ENCODE peak calls at places on chromosomes 5 and 9, in seven cellular contexts. P is CD8-positive, alpha-beta memory T cell; Q is ovary; H is A549; D is aorta; A is right lobe of liver; Z is effector memory CD4-positive, alpha-beta T cell. G is an unnamed sample.

GRCh38 chr5:161432798-161433197 is 113.7 kb downstream of the GABRB2 start:
- DNase-seq in P (no peak), H (no peak), Q (no peak), A (no peak), Z (no peak), D (no peak), G (no peak)

GRCh38 chr5:59744531-59744992 is 149.0 kb downstream of the PDE4D start:
- DNase-seq in D (no peak), P (no peak), H (peak; percentile 33), Q (no peak), A (no peak), Z (no peak), G (no peak)

GRCh38 chr5:166596043-166596442 is 1695.4 kb upstream of the WWC1 start:
- DNase-seq in H (no peak), Z (no peak), D (no peak), Q (no peak), P (no peak), A (no peak), G (no peak)

GRCh38 chr9:93072383-93072795 is 13.9 kb downstream of the SUSD3 start:
- DNase-seq in A (peak; percentile 74), P (no peak), Q (peak; percentile 85), Z (no peak), H (no peak), D (no peak), G (no peak)

GRCh38 chr5:31193591-31194457 is at the start of gene CDH6:
- DNase-seq in Q (no peak), A (no peak), D (peak; percentile 80), Z (no peak), H (peak; percentile 30), P (no peak), G (no peak)

GRCh38 chr5:61167382-61167781 is 5.1 kb upstream of the SMIM15 start:
- DNase-seq in Q (no peak), P (no peak), Z (no peak), D (no peak), A (no peak), H (peak; percentile 24), G (no peak)

GRCh38 chr5:157384971-157385709 is 74.9 kb upstream of the NIPAL4 start:
- DNase-seq in Z (no peak), H (peak; percentile 55), D (peak; percentile 87), A (no peak), Q (no peak), P (no peak), G (no peak)

GRCh38 chr9:87973791-87974292 is 491 bp downstream of the CDK20 start:
- DNase-seq in A (peak; percentile 55), P (no peak), H (no peak), Q (peak; percentile 47), Z (no peak), D (no peak), G (peak; percentile 20)

GRCh38 chr5:59863777-59864176 is 29.7 kb downstream of the PDE4D start:
- DNase-seq in D (no peak), P (no peak), Q (no peak), H (no peak), Z (no peak), A (no peak), G (no peak)

GRCh38 chr9:116395409-116396037 is 241.9 kb downstream of the PAPPA start:
- DNase-seq in H (no peak), A (no peak), Z (no peak), D (no peak), P (no peak), Q (no peak), G (no peak)

GRCh38 chr9:93143830-93144530 is 9.9 kb upstream of the NINJ1 start:
- DNase-seq in A (no peak), Z (peak; percentile 52), P (peak; percentile 34), D (peak; percentile 81), Q (no peak), H (no peak), G (peak; percentile 29)

GRCh38 chr5:112372543-112372942 is 46.5 kb downstream of the EPB41L4A start:
- DNase-seq in Z (no peak), Q (no peak), D (no peak), H (no peak), A (no peak), P (no peak), G (no peak)

GRCh38 chr5:142063878-142064331 is 44.7 kb upstream of the NDFIP1 start:
- DNase-seq in H (no peak), D (peak; percentile 98), A (no peak), Z (no peak), P (no peak), Q (peak; percentile 47), G (peak; percentile 48)

GRCh38 chr5:78232163-78232562 is 62.3 kb downstream of the AP3B1 start:
- DNase-seq in Q (no peak), A (no peak), P (no peak), D (no peak), Z (no peak), H (no peak), G (no peak)

GRCh38 chr5:148145916-148146315 is 22.4 kb upstream of the SPINK14 start:
- DNase-seq in A (no peak), P (no peak), H (no peak), Q (no peak), Z (no peak), D (no peak), G (no peak)

GRCh38 chr5:113578091-113578490 is 64.6 kb downstream of the YTHDC2 start:
- DNase-seq in Q (no peak), Z (no peak), P (no peak), D (no peak), A (no peak), H (no peak), G (no peak)

GRCh38 chr9:109064963-109065701 is 51.8 kb upstream of the CTNNAL1 start:
- DNase-seq in Z (no peak), H (peak; percentile 21), P (no peak), Q (no peak), A (no peak), D (no peak), G (no peak)

GRCh38 chr5:132777209-132778069 is at the start of gene SEPTIN8:
- DNase-seq in P (peak; percentile 34), H (peak; percentile 70), Q (peak; percentile 73), Z (peak; percentile 26), A (peak; percentile 67), D (peak; percentile 88), G (peak; percentile 24)

GRCh38 chr5:73901455-73901854 is 275.5 kb downstream of the ARHGEF28 start:
- DNase-seq in Z (no peak), A (no peak), H (peak; percentile 31), P (no peak), D (no peak), Q (no peak), G (no peak)

GRCh38 chr5:57468481-57469165 is 14.0 kb downstream of the ACTBL2 start:
- DNase-seq in Z (no peak), H (no peak), A (no peak), D (no peak), Q (no peak), P (no peak), G (no peak)

GRCh38 chr9:105500108-105500766 is 52.4 kb downstream of the FSD1L start:
- DNase-seq in Z (no peak), D (no peak), A (no peak), P (no peak), Q (no peak), H (no peak), G (no peak)

GRCh38 chr5:74067748-74068541 is 441.9 kb downstream of the ARHGEF28 start:
- DNase-seq in Z (no peak), Q (no peak), A (no peak), P (no peak), H (peak; percentile 8), D (no peak), G (no peak)

GRCh38 chr9:132977626-132978450 is 656 bp upstream of the GFI1B start:
- DNase-seq in P (peak; percentile 54), D (peak; percentile 81), Q (peak; percentile 60), Z (peak; percentile 16), H (peak; percentile 83), A (peak; percentile 70), G (peak; percentile 53)
- H3K4me1 ChIP-seq in P (peaks cover 5% of the 10 kb centered on the region), D (no peaks in the 10 kb centered on the region), Q (peaks cover 1% of the 10 kb centered on the region), Z (peaks cover under 1% of the 10 kb centered on the region), H (peaks cover 8% of the 10 kb centered on the region), A (no peaks in the 10 kb centered on the region), G (peaks cover under 1% of the 10 kb centered on the region)

GRCh38 chr9:129703667-129704355 is 38.4 kb downstream of the PRRX2 start:
- DNase-seq in H (no peak), Q (peak; percentile 59), A (no peak), P (no peak), D (peak; percentile 94), Z (no peak), G (no peak)
- H3K27ac ChIP-seq in H (no peak overlapping the region), Q (no peak overlapping the region), A (no peak overlapping the region), P (no peak overlapping the region), D (peak overlapping the region; percentile 98), Z (no peak overlapping the region), G (no peak overlapping the region)

DNA sequence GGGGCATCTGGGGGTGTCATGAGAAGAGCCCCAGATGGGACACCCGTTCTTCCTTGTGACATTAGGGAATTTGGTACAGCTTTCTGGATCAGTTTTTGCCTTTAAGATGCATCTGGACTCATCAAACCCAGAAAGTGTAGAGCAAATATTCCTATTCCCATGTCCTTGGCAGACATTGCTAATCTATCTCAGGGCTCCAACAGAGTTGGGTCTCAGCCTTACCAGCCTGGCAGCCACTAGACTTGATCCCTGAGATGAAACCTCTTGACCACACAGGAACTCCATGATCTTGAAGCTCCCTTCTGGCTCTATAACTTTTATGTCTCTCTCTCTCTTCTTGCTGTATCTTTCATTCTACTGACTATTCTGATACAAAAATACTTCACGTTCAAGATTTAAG is 35.7 kb downstream of the ERGIC1 start:
- DNase-seq in H (no peak), Z (no peak), Q (no peak), A (no peak), D (no peak), P (no peak), G (no peak)
- H3K4me1 ChIP-seq in H (peaks cover 92% of the 10 kb centered on the region), Z (no peaks in the 10 kb centered on the region), Q (peaks cover 52% of the 10 kb centered on the region), A (peaks cover 18% of the 10 kb centered on the region), D (peaks cover 3% of the 10 kb centered on the region), P (peaks cover 4% of the 10 kb centered on the region), G (no peaks in the 10 kb centered on the region)

GRCh38 chr5:88837222-88837621 is 45.8 kb downstream of the MEF2C start:
- DNase-seq in D (no peak), A (no peak), P (no peak), Q (no peak), Z (no peak), H (no peak), G (no peak)
- H3K27ac ChIP-seq in D (peak overlapping the region; percentile 51), A (no peak overlapping the region), P (no peak overlapping the region), Q (no peak overlapping the region), Z (no peak overlapping the region), H (no peak overlapping the region), G (no peak overlapping the region)

GRCh38 chr9:70260606-70261005 is 1.8 kb downstream of the SMC5 start:
- DNase-seq in P (no peak), Q (no peak), A (no peak), D (no peak), Z (no peak), H (no peak), G (no peak)
- H3K4me1 ChIP-seq in P (peaks cover 52% of the 10 kb centered on the region), Q (peaks cover 25% of the 10 kb centered on the region), A (no peaks in the 10 kb centered on the region), D (peaks cover 9% of the 10 kb centered on the region), Z (peaks cover 27% of the 10 kb centered on the region), H (peaks cover 7% of the 10 kb centered on the region), G (peaks cover 55% of the 10 kb centered on the region)